ENCODE peak calls at places on chromosomes 13 and 19, in six cellular contexts. Y, Z, T, P, W and Q are unnamed samples.

GRCh38 chr19:50889638-50890037 is 16.4 kb downstream of the KLK2 start:
- DNase-seq in P (no peak), T (no peak), Y (no peak), Z (no peak), W (no peak), Q (no peak)

GRCh38 chr13:113649212-113649611 is 8.8 kb downstream of the ATP4B start:
- DNase-seq in Y (no peak), Z (peak; percentile 6), P (no peak), T (no peak), W (no peak), Q (no peak)

GRCh38 chr13:80835902-80836301 is 495.0 kb upstream of the SPRY2 start:
- DNase-seq in W (no peak), Z (no peak), P (no peak), T (no peak), Y (no peak), Q (no peak)

GRCh38 chr19:1680976-1681375 is 28.6 kb upstream of the TCF3 start:
- DNase-seq in T (no peak), P (no peak), Z (no peak), W (no peak), Y (no peak), Q (no peak)

GRCh38 chr13:112335135-112335534 is 41.0 kb upstream of the SPACA7 start:
- DNase-seq in Y (no peak), Z (no peak), T (no peak), P (no peak), W (no peak), Q (no peak)

GRCh38 chr13:72151241-72151640 is 284.2 kb upstream of the DACH1 start:
- DNase-seq in Z (no peak), P (no peak), Y (no peak), T (no peak), W (no peak), Q (no peak)

GRCh38 chr13:76904507-76904906 is 18.3 kb upstream of the KCTD12 start:
- DNase-seq in P (no peak), Z (no peak), Y (no peak), W (no peak), T (no peak), Q (no peak)

GRCh38 chr13:33742321-33742720 is 75.6 kb upstream of the RFC3 start:
- DNase-seq in T (no peak), P (no peak), Y (no peak), W (no peak), Z (no peak), Q (no peak)

GRCh38 chr13:75195479-75196111 is 286.4 kb downstream of the TBC1D4 start:
- DNase-seq in Z (no peak), W (peak; percentile 34), T (no peak), P (no peak), Y (no peak), Q (peak; percentile 15)

GRCh38 chr13:60933638-60934037 is 482.0 kb downstream of the PCDH20 start:
- DNase-seq in W (no peak), T (no peak), Z (no peak), Y (no peak), P (no peak), Q (no peak)

GRCh38 chr19:39679791-39680168 is 24.1 kb downstream of the LGALS16 start:
- DNase-seq in P (peak; percentile 33), T (peak; percentile 59), Z (no peak), W (no peak), Y (no peak), Q (no peak)

GRCh38 chr13:99988469-99989375 is 7.1 kb downstream of the ZIC2 start:
- DNase-seq in Z (no peak), Y (no peak), T (no peak), P (no peak), W (no peak), Q (no peak)

GRCh38 chr19:32606289-32606688 is 25.3 kb downstream of the PDCD5 start:
- DNase-seq in T (no peak), W (no peak), Z (no peak), P (no peak), Y (no peak), Q (no peak)

GRCh38 chr19:35963514-35963913 is 27.3 kb downstream of the LRFN3 start:
- DNase-seq in Y (no peak), P (peak; percentile 7), W (no peak), T (peak; percentile 33), Z (peak; percentile 59), Q (peak; percentile 3)